ENCODE peak calls at places on chromosomes 5 and 9, in ten cellular contexts. P is stimulated activated CD4-positive, alpha-beta T cell treated with anti-CD3 and anti-CD28 coated beads, Interleukin-4, amount 100 ng/mL, for 24 hours; G is effector memory CD8-positive, alpha-beta T cell; L is endodermal cell; B is AG10803; V is HTR-8/SVneo; O is ureter; K is neural progenitor cell; I is retinal pigment epithelial cell; N is T-helper 2 cell. A is an unnamed sample.

GRCh38 chr5:6236170-6236793 is 142.1 kb downstream of the MED10 start:
- DNase-seq in P (no peak), G (no peak), L (no peak), B (no peak), V (no peak), O (no peak), K (no peak), I (no peak), N (no peak), A (no peak)

GRCh38 chr5:172833691-172834569 is at the start of gene ERGIC1:
- DNase-seq in P (peak), G (peak), L (peak), B (peak), V (peak), O (peak), K (peak), I (no peak), N (peak), A (no peak)

GRCh38 chr9:97982191-97982718 is 886 bp upstream of the ANP32B start:
- DNase-seq in P (no peak), G (no peak), L (no peak), B (no peak), V (no peak), O (no peak), K (no peak), I (no peak), N (no peak), A (peak)

GRCh38 chr9:133701981-133702797 is 36.0 kb downstream of the SARDH start:
- DNase-seq in P (peak), G (peak), L (no peak), B (no peak), V (no peak), O (no peak), K (no peak), I (no peak), N (peak), A (no peak)

GRCh38 chr5:53424691-53425597 is 55.5 kb upstream of the FST start:
- DNase-seq in P (no peak), G (no peak), L (no peak), B (peak), V (peak), O (no peak), K (no peak), I (no peak), N (no peak), A (no peak)

GRCh38 chr9:16075695-16076094 is 522.9 kb downstream of the CCDC171 start:
- DNase-seq in P (no peak), G (no peak), L (no peak), B (no peak), V (no peak), O (no peak), K (no peak), I (no peak), N (no peak), A (no peak)

GRCh38 chr5:89697581-89697980 is 712.0 kb downstream of the CETN3 start:
- DNase-seq in P (no peak), G (no peak), L (no peak), B (no peak), V (no peak), O (no peak), K (no peak), I (no peak), N (no peak), A (no peak)

GRCh38 chr5:88675758-88676636 is 207.0 kb downstream of the MEF2C start:
- DNase-seq in P (no peak), G (no peak), L (peak), B (peak), V (no peak), O (no peak), K (peak), I (no peak), N (no peak), A (peak)

GRCh38 chr9:35858428-35858827 is 11.8 kb downstream of the OR13J1 start:
- DNase-seq in P (no peak), G (no peak), L (peak), B (no peak), V (no peak), O (no peak), K (no peak), I (no peak), N (no peak), A (no peak)

GRCh38 chr5:94463739-94464138 is 154.7 kb downstream of the KIAA0825 start:
- DNase-seq in P (no peak), G (no peak), L (no peak), B (peak), V (no peak), O (no peak), K (no peak), I (no peak), N (no peak), A (no peak)

GRCh38 chr5:133825631-133826289 is 142.7 kb downstream of the C5orf15 start:
- DNase-seq in P (no peak), G (peak), L (no peak), B (no peak), V (no peak), O (no peak), K (no peak), I (no peak), N (no peak), A (no peak)

GRCh38 chr5:169248520-169248919 is 52.4 kb downstream of the SLIT3 start:
- DNase-seq in P (no peak), G (no peak), L (no peak), B (peak), V (no peak), O (no peak), K (no peak), I (no peak), N (no peak), A (no peak)

GRCh38 chr9:69672828-69673640 is 863 bp upstream of the APBA1 start:
- DNase-seq in P (peak), G (peak), L (peak), B (peak), V (peak), O (peak), K (peak), I (peak), N (peak), A (no peak)